ENCODE peak calls at places on chromosomes 4 and X, in nine cellular contexts. U is ovary, Q is transverse colon, W is body of pancreas, G is breast epithelium, H is A549, C is IMR-90, B is stomach, R is tibial nerve. I is an unnamed sample.

GRCh38 chrX:9147631-9148189 is 113.8 kb upstream of the FAM9B start:
- DNase-seq in B (no peak), W (no peak), U (no peak), H (no peak), Q (no peak), C (no peak), G (no peak), R (no peak), I (no peak)

GRCh38 chrX:40922307-40922706 is 162.9 kb upstream of the USP9X start:
- DNase-seq in H (peak), C (peak), W (no peak), Q (no peak), B (no peak), U (no peak), G (no peak), R (no peak), I (no peak)

GRCh38 chr4:111641813-111642579 is 503.3 kb upstream of the FAM241A start:
- DNase-seq in H (peak), Q (peak), U (no peak), G (peak), C (peak), R (peak), W (peak), B (peak), I (no peak)

GRCh38 chr4:40630335-40631021 is 814 bp upstream of the RBM47 start:
- DNase-seq in C (no peak), U (peak), W (peak), H (peak), Q (peak), G (peak), B (peak), R (peak), I (peak)

GRCh38 chr4:156751486-156751885 is 220.1 kb downstream of the PDGFC start:
- DNase-seq in R (no peak), C (peak), G (no peak), U (no peak), H (no peak), W (no peak), Q (no peak), B (no peak), I (no peak)

GRCh38 chr4:185384877-185385465 is 10.8 kb downstream of the LRP2BP start:
- DNase-seq in Q (no peak), U (no peak), B (no peak), R (no peak), G (no peak), C (no peak), W (no peak), H (no peak), I (no peak)

GRCh38 chrX:43500240-43500639 is 155.9 kb upstream of the MAOA start:
- DNase-seq in Q (no peak), R (no peak), B (no peak), G (no peak), W (no peak), H (no peak), U (no peak), C (no peak), I (no peak)

GRCh38 chr4:153592090-153592489 is 92.0 kb upstream of the TLR2 start:
- DNase-seq in H (no peak), Q (no peak), U (no peak), R (no peak), W (no peak), C (no peak), G (no peak), B (no peak), I (no peak)

GRCh38 chr4:92012899-92013867 is 290.6 kb upstream of the GRID2 start:
- DNase-seq in U (no peak), B (peak), W (peak), G (no peak), C (no peak), Q (peak), H (peak), R (no peak), I (peak)

GRCh38 chrX:40244980-40245379 is 147.2 kb upstream of the BCOR start:
- DNase-seq in Q (no peak), R (no peak), W (no peak), U (no peak), H (no peak), B (no peak), C (peak), G (no peak), I (no peak)

GRCh38 chr4:5050520-5050955 is 742 bp upstream of the STK32B start:
- DNase-seq in U (peak), R (peak), Q (peak), C (peak), W (peak), H (peak), G (no peak), B (peak), I (peak)

GRCh38 chr4:19266566-19266965 is 985.1 kb upstream of the SLIT2 start:
- DNase-seq in G (no peak), W (no peak), B (no peak), R (no peak), C (no peak), U (no peak), H (no peak), Q (no peak), I (no peak)

GRCh38 chrX:152202886-152203285 is 64.5 kb upstream of the MAGEA10 start:
- DNase-seq in C (no peak), H (no peak), R (no peak), Q (no peak), B (no peak), U (no peak), W (no peak), G (no peak), I (no peak)

GRCh38 chr4:137310593-137311490 is 221.5 kb downstream of the PCDH18 start:
- DNase-seq in U (no peak), C (peak), H (no peak), B (no peak), Q (no peak), G (no peak), W (no peak), R (no peak), I (no peak)

DNA sequence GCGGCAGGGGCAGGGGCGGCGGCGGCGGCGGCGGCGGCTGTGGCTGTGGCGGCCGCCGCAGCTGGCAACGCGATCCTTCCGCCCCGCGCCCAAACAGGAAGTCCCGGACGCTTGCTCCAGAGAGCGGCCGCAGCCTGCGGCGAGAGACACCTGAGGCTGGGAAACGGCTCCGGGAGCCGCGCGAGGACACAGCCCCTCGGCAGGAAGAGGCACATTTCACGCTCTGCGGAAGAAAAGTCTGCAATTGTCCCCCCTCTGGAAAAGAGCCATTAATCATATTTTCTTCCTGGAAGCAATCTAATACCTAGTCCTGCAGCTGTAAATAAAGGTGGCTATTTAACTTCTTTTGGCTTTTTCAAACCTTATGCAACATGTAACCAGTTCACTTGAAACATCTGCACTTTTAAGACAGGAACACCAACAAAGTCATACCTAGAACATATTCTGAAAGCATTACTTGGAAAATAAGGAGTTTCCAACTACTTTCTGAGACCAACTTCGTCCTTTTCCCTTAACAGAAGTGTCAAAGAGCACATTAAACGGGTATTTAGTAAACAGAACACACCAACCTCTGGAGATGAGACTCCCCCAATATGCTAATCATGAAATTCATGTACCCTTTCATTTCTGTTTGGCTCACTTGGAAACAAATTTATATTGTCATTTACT is 69.0 kb downstream of the NOCT start:
- DNase-seq in R (no peak), H (no peak), C (no peak), B (no peak), G (no peak), Q (no peak), W (no peak), U (no peak), I (no peak)
- TF ChIP-seq POLR2A in R (no peak), H (no peak), C (no peak), B (no peak), G (no peak), Q (no peak), W (peak), U (no peak), I (peak)

GRCh38 chrX:116490091-116490490 is 27.3 kb upstream of the CT83 start:
- DNase-seq in C (no peak), H (peak), Q (no peak), W (no peak), B (no peak), G (no peak), R (no peak), U (no peak), I (no peak)
- TF ChIP-seq CTCF in C (peak), H (peak), Q (peak), W (peak), B (no peak), G (no peak), R (no peak), U (no peak), I (no peak)

DNA sequence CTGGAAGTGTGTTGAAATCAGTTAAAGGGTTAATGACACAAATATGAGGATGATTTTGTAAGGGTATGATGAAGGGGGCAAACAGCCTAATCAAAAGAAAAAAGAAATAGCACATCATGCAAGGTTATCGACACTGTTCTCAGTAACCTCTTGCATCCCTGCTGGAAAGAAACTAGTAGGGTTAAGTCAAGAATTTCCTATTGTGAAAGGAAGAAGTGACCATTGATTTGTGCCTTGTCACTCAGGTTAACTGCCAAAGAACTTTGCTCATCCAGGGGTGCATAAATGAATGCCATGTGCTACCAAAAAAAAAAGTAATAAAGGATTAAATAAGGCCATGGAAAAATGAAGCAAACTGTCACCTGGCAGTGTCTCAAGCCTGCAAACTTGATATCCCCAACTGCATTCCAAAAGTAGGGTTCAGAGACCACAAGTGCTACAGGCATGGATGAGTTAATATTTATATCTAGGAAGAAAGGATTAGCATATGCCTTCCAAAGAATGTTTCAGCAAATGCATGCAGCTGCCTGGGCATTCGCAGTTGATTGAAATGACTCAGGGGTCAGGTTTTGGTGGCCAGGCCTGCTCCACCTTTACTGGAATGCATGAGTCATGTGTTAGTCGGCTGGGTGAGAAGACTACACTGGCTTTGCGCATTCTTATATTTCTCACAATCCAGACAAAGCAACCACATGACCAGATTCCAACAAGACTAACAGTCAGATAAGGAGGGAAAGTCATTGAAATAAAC is 78.4 kb upstream of the ATXN3L start:
- DNase-seq in Q (peak), G (peak), U (peak), B (peak), C (peak), H (peak), W (peak), R (peak), I (peak)
- TF ChIP-seq POLR2A in Q (no peak), G (no peak), U (no peak), B (no peak), C (no peak), H (no peak), W (no peak), R (no peak), I (no peak)

GRCh38 chrX:41931591-41931990 is 8.2 kb upstream of the CASK start:
- DNase-seq in W (no peak), B (no peak), H (no peak), U (no peak), G (no peak), C (no peak), Q (no peak), R (no peak), I (no peak)

GRCh38 chrX:41933546-41933945 is 10.2 kb upstream of the CASK start:
- DNase-seq in R (no peak), G (no peak), W (no peak), U (no peak), C (no peak), B (no peak), Q (no peak), H (no peak), I (no peak)

GRCh38 chrX:41935827-41936226 is 12.5 kb upstream of the CASK start:
- DNase-seq in G (no peak), C (no peak), B (no peak), Q (no peak), H (no peak), W (no peak), R (no peak), U (no peak), I (no peak)

DNA sequence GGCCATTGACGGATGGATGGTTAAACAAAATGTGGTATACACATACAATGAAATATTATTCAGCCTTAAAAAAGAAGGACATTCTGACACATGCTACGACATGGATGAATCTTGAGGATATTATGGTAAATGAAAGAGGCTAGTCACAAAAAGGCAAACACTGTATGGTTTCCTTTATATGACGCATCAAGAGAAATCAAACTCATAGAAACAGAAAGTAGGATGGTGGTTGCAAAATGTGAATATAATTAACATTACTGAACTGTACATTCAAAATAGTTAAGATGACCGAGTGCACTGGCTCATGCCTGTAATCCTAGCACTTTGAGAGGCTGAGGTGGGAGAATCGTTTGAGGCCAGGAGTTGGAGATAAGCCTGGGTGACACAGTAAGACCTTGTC is 9.5 kb upstream of the CASK start:
- DNase-seq in C (no peak), W (no peak), U (no peak), G (no peak), R (no peak), Q (no peak), H (no peak), B (no peak), I (no peak)
- TF ChIP-seq CTCF in C (no peak), W (no peak), U (no peak), G (no peak), R (no peak), Q (no peak), H (no peak), B (no peak), I (no peak)

GRCh38 chr4:2941138-2942036 is 21.8 kb downstream of the NOP14 start:
- DNase-seq in U (peak), B (no peak), R (no peak), G (no peak), W (no peak), Q (peak), H (no peak), C (no peak), I (peak)
- TF ChIP-seq POLR2A in U (no peak), B (no peak), R (no peak), G (no peak), W (no peak), Q (no peak), H (no peak), C (no peak), I (no peak)

GRCh38 chr4:94390804-94391410 is 48.3 kb upstream of the HPGDS start:
- DNase-seq in W (no peak), C (peak), U (no peak), G (no peak), H (no peak), Q (no peak), R (peak), B (no peak), I (no peak)
- TF ChIP-seq CTCF in W (peak), C (peak), U (no peak), G (peak), H (peak), Q (peak), R (peak), B (peak), I (peak)

GRCh38 chr4:14977836-14978235 is 24.4 kb upstream of the CPEB2 start:
- DNase-seq in G (no peak), Q (no peak), W (no peak), R (no peak), C (no peak), H (no peak), B (no peak), U (no peak), I (no peak)
- TF ChIP-seq POLR2A in G (no peak), Q (no peak), W (no peak), R (no peak), C (no peak), H (no peak), B (no peak), U (no peak), I (no peak)

GRCh38 chr4:106195435-106195950 is 120.5 kb downstream of the TBCK start:
- DNase-seq in B (no peak), Q (no peak), W (no peak), G (no peak), H (no peak), U (no peak), C (no peak), R (no peak), I (no peak)

GRCh38 chr4:106201373-106201772 is 114.6 kb downstream of the TBCK start:
- DNase-seq in G (no peak), C (peak), R (no peak), Q (no peak), B (no peak), U (no peak), H (peak), W (no peak), I (no peak)
- TF ChIP-seq CTCF in G (no peak), C (peak), R (peak), Q (peak), B (peak), U (no peak), H (peak), W (peak), I (peak)

GRCh38 chrX:154458116-154458953 is at the start of gene PLXNA3:
- DNase-seq in B (peak), W (peak), Q (peak), C (no peak), R (no peak), G (no peak), H (no peak), U (no peak), I (peak)
- TF ChIP-seq POLR2A in B (no peak), W (peak), Q (no peak), C (peak), R (peak), G (no peak), H (peak), U (peak), I (peak)

GRCh38 chrX:16528620-16529019 is 121.3 kb upstream of the S100G start:
- DNase-seq in R (no peak), H (no peak), W (no peak), Q (no peak), C (no peak), U (no peak), B (no peak), G (no peak), I (no peak)

GRCh38 chrX:16524327-16524726 is 125.6 kb upstream of the S100G start:
- DNase-seq in H (no peak), U (no peak), B (no peak), G (no peak), R (no peak), Q (no peak), W (no peak), C (no peak), I (no peak)

DNA sequence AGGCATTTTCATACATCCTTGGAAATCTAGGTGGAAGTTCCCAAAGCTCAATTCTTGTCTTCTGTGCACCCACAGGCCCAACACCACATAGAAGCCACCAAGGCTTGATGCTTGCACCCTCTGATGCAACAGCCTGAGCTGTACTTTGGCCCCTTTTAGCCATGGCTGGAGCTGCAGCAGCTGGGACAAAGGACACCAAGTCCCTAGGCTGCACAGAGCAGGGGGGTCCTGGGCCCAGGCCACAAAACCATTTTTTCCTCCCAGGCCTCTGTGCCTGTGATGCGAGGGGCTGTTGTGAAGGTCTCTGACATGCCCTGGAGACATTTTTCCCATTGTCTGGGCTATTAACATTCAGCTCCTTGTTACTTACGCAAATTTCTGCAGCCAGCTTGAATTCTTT is 124.0 kb upstream of the S100G start:
- DNase-seq in W (no peak), U (no peak), B (no peak), C (no peak), G (no peak), H (no peak), Q (no peak), R (no peak), I (no peak)
- TF ChIP-seq CTCF in W (no peak), U (no peak), B (no peak), C (no peak), G (no peak), H (no peak), Q (no peak), R (no peak), I (no peak)

I was measured in Peyer's patch.